ENCODE peak calls at places on chromosomes 12 and 14, in ten cellular contexts. E is NCI-H187; D is stimulated activated naive B cell treated with anti-CD40 and anti-IgM and Interleukin-4, amounts not matched to agents 10 μg/mL and 1 μg/mL and 100 μg/mL, for 72 hours; G is GM04504; U is iPS-NIHi11; I is activated CD4-positive, alpha-beta T cell treated with anti-CD3 and anti-CD28 coated beads, Interleukin-2, amount 50 U/mL, for 1 hour; X is small intestine; T is amygdala; N is tibial artery; J is AG08396. A is an unnamed sample.
A peak's percentile ranks its signal among the peaks of the same experiment; 100 is the strongest.

GRCh38 chr12:64387201-64387816 is 3.2 kb downstream of the C12orf56 start:
- DNase-seq in E (no peak), D (no peak), G (no peak), U (no peak), I (no peak), X (no peak), T (no peak), N (no peak), J (no peak), A (no peak)

GRCh38 chr12:64098709-64099354 is 123.3 kb downstream of the KICS2 start:
- DNase-seq in E (no peak), D (no peak), G (peak; percentile 55), U (no peak), I (no peak), X (no peak), T (no peak), N (no peak), J (no peak), A (peak; percentile 88)

GRCh38 chr12:94148841-94149780 is 734 bp downstream of the PLXNC1 start:
- DNase-seq in E (no peak), D (peak; percentile 55), G (no peak), U (peak; percentile 83), I (peak; percentile 30), X (peak; percentile 13), T (no peak), N (no peak), J (peak; percentile 65), A (peak; percentile 39)

GRCh38 chr14:39492267-39492666 is 60.0 kb upstream of the FBXO33 start:
- DNase-seq in E (no peak), D (no peak), G (peak; percentile 50), U (no peak), I (no peak), X (no peak), T (no peak), N (no peak), J (peak; percentile 34), A (no peak)

GRCh38 chr12:32400866-32401265 is 1.5 kb downstream of the FGD4 start:
- DNase-seq in E (no peak), D (no peak), G (no peak), U (no peak), I (no peak), X (peak; percentile 77), T (no peak), N (no peak), J (no peak), A (no peak)

GRCh38 chr12:52314511-52314910 is 6.7 kb downstream of the KRT83 start:
- DNase-seq in E (no peak), D (no peak), G (no peak), U (no peak), I (no peak), X (no peak), T (no peak), N (no peak), J (no peak), A (no peak)

GRCh38 chr12:82857911-82858533 is 171.3 kb downstream of the TMTC2 start:
- DNase-seq in E (no peak), D (no peak), G (no peak), U (no peak), I (no peak), X (no peak), T (no peak), N (no peak), J (no peak), A (peak; percentile 69)

GRCh38 chr12:93363854-93364297 is 13.8 kb upstream of the NUDT4 start:
- DNase-seq in E (no peak), D (no peak), G (no peak), U (no peak), I (no peak), X (peak; percentile 32), T (no peak), N (no peak), J (no peak), A (no peak)

GRCh38 chr12:67155863-67156262 is 113.3 kb upstream of the CAND1 start:
- DNase-seq in E (no peak), D (no peak), G (no peak), U (no peak), I (no peak), X (no peak), T (no peak), N (no peak), J (no peak), A (no peak)

GRCh38 chr12:132513458-132514135 is 23.6 kb downstream of the FBRSL1 start:
- DNase-seq in E (no peak), D (no peak), G (no peak), U (no peak), I (no peak), X (no peak), T (no peak), N (no peak), J (no peak), A (no peak)

GRCh38 chr14:23306412-23307145 is at the start of gene BCL2L2:
- DNase-seq in E (peak; percentile 92), D (peak; percentile 48), G (peak; percentile 74), U (peak; percentile 83), I (no peak), X (peak; percentile 94), T (peak; percentile 79), N (peak; percentile 95), J (peak; percentile 80), A (peak; percentile 87)

GRCh38 chr12:68119724-68120211 is 39.8 kb downstream of the IFNG start:
- DNase-seq in E (no peak), D (peak; percentile 37), G (no peak), U (no peak), I (peak; percentile 11), X (peak; percentile 16), T (no peak), N (no peak), J (no peak), A (no peak)

GRCh38 chr14:51341338-51341737 is 101.3 kb downstream of the TMX1 start:
- DNase-seq in E (no peak), D (no peak), G (no peak), U (no peak), I (no peak), X (no peak), T (no peak), N (no peak), J (no peak), A (no peak)

GRCh38 chr12:132003846-132004245 is 54.1 kb downstream of the EP400 start:
- DNase-seq in E (no peak), D (no peak), G (peak; percentile 35), U (no peak), I (no peak), X (no peak), T (no peak), N (no peak), J (peak; percentile 61), A (peak; percentile 85)

GRCh38 chr14:65052832-65053231 is 49.5 kb downstream of the MAX start:
- DNase-seq in E (no peak), D (no peak), G (no peak), U (no peak), I (no peak), X (peak; percentile 82), T (no peak), N (no peak), J (no peak), A (no peak)

GRCh38 chr14:50045039-50045711 is 71.2 kb downstream of the VCPKMT start:
- DNase-seq in E (no peak), D (peak; percentile 64), G (peak; percentile 69), U (no peak), I (peak; percentile 56), X (peak; percentile 97), T (no peak), N (peak; percentile 89), J (peak; percentile 74), A (peak; percentile 83)